ENCODE peak calls at places on chromosomes 11 and 22, in five cellular contexts. U is Peyer's patch; N is colonic mucosa; J is effector memory CD4-positive, alpha-beta T cell; H is heart left ventricle. W is an unnamed sample.
A peak's percentile ranks its signal among the peaks of the same experiment; 100 is the strongest.

GRCh38 chr11:130636672-130637463 is 188.4 kb downstream of the ADAMTS15 start:
- DNase-seq in H (no peak), N (no peak), U (no peak), J (no peak), W (no peak)

GRCh38 chr11:108933630-108934029 is 268.8 kb downstream of the DDX10 start:
- DNase-seq in U (no peak), H (no peak), N (no peak), J (no peak), W (no peak)

GRCh38 chr11:101583180-101584128 is at the start of gene TRPC6:
- DNase-seq in J (no peak), H (no peak), U (no peak), N (no peak), W (no peak)

GRCh38 chr11:130513132-130513531 is 64.7 kb downstream of the ADAMTS15 start:
- DNase-seq in U (no peak), J (no peak), N (peak; percentile 53), H (peak; percentile 80), W (no peak)

GRCh38 chr11:78796956-78797355 is 222.3 kb upstream of the NARS2 start:
- DNase-seq in J (no peak), U (no peak), H (no peak), N (no peak), W (no peak)

GRCh38 chr22:46108564-46109473 is 41.5 kb upstream of the PPARA start:
- DNase-seq in H (peak; percentile 75), U (no peak), N (peak; percentile 57), J (no peak), W (no peak)

GRCh38 chr22:32650553-32651345 is 150.8 kb upstream of the TIMP3 start:
- DNase-seq in U (no peak), N (no peak), H (no peak), J (no peak), W (no peak)

GRCh38 chr22:35749808-35750207 is 32.1 kb downstream of the APOL5 start:
- DNase-seq in H (no peak), U (peak; percentile 52), N (no peak), J (no peak), W (no peak)

GRCh38 chr11:92697461-92698314 is 271.8 kb upstream of the MTNR1B start:
- DNase-seq in J (no peak), H (no peak), U (no peak), N (no peak), W (no peak)

GRCh38 chr22:50180727-50181521 is 4.8 kb upstream of the TRABD start:
- DNase-seq in J (no peak), H (no peak), N (no peak), U (no peak), W (no peak)

GRCh38 chr11:35944503-35945136 is 758 bp downstream of the LDLRAD3 start:
- DNase-seq in J (no peak), H (no peak), U (no peak), N (no peak), W (no peak)

GRCh38 chr11:10606536-10607208 is 38.2 kb upstream of the LYVE1 start:
- DNase-seq in U (no peak), N (peak; percentile 12), H (no peak), J (no peak), W (no peak)

GRCh38 chr11:122633219-122633829 is 22.2 kb upstream of the UBASH3B start:
- DNase-seq in U (no peak), H (no peak), J (no peak), N (no peak), W (peak; percentile 38)

GRCh38 chr11:57406337-57406904 is 16.0 kb upstream of the PRG2 start:
- DNase-seq in H (peak; percentile 57), U (no peak), J (no peak), N (no peak), W (peak; percentile 45)

GRCh38 chr11:17553249-17553546 is 6.1 kb downstream of the OTOG start:
- DNase-seq in J (no peak), N (no peak), H (no peak), U (no peak), W (no peak)

GRCh38 chr22:37428649-37429586 is 1.6 kb upstream of the ELFN2 start:
- DNase-seq in J (peak; percentile 27), H (no peak), U (peak; percentile 44), N (peak; percentile 45), W (peak; percentile 64)

GRCh38 chr11:128503231-128503991 is 83.9 kb downstream of the ETS1 start:
- DNase-seq in N (no peak), J (peak; percentile 53), H (no peak), U (no peak), W (peak; percentile 67)

GRCh38 chr11:6663794-6664478 is 8.3 kb upstream of the DCHS1 start:
- DNase-seq in U (no peak), H (no peak), J (no peak), N (no peak), W (no peak)

GRCh38 chr11:70080763-70081162 is 2.6 kb downstream of the ANO1 start:
- DNase-seq in H (no peak), J (no peak), U (no peak), N (no peak), W (no peak)

GRCh38 chr11:101516546-101516945 is 67.3 kb downstream of the TRPC6 start:
- DNase-seq in N (no peak), H (no peak), U (no peak), J (no peak), W (no peak)

GRCh38 chr11:107359701-107360100 is 97.9 kb downstream of the CWF19L2 start:
- DNase-seq in U (no peak), H (no peak), J (no peak), N (no peak), W (no peak)

GRCh38 chr11:67640758-67641113 is 1.2 kb upstream of the TBX10 start:
- DNase-seq in J (no peak), U (no peak), N (peak; percentile 16), H (no peak), W (no peak)

GRCh38 chr11:75576445-75577049 is 14.5 kb downstream of the SERPINH1 start:
- DNase-seq in N (no peak), U (peak; percentile 68), H (no peak), J (no peak), W (no peak)

GRCh38 chr11:121415861-121416260 is 36.3 kb upstream of the SORL1 start:
- DNase-seq in J (no peak), H (no peak), U (no peak), N (peak; percentile 81), W (no peak)

GRCh38 chr22:36151006-36151595 is 9.5 kb downstream of the APOL3 start:
- DNase-seq in N (no peak), U (no peak), H (no peak), J (no peak), W (no peak)

GRCh38 chr11:118921121-118921928 is 4.4 kb downstream of the BCL9L start:
- DNase-seq in H (peak; percentile 75), N (peak; percentile 68), J (no peak), U (peak; percentile 40), W (no peak)

GRCh38 chr11:58573451-58574104 is 2.1 kb downstream of the LPXN start:
- DNase-seq in U (peak; percentile 62), H (peak; percentile 52), N (peak; percentile 53), J (peak; percentile 59), W (peak; percentile 58)

GRCh38 chr11:128522943-128523518 is 64.3 kb downstream of the ETS1 start:
- DNase-seq in H (no peak), J (peak; percentile 61), U (no peak), N (no peak), W (no peak)

GRCh38 chr11:69956669-69957190 is 121.4 kb upstream of the ANO1 start:
- DNase-seq in N (no peak), H (no peak), J (no peak), U (no peak), W (no peak)

GRCh38 chr11:76135491-76135890 is 70.8 kb downstream of the WNT11 start:
- DNase-seq in U (no peak), H (no peak), J (no peak), N (no peak), W (no peak)

GRCh38 chr22:47356433-47357011 is 594.1 kb downstream of the TBC1D22A start:
- DNase-seq in H (no peak), U (no peak), N (no peak), J (no peak), W (no peak)
- H3K9me3 ChIP-seq in H (peaks cover 6% of the 10 kb centered on the region), U (no peaks in the 10 kb centered on the region), N (no peaks in the 10 kb centered on the region), J (no peaks in the 10 kb centered on the region), W (no peaks in the 10 kb centered on the region)

DNA sequence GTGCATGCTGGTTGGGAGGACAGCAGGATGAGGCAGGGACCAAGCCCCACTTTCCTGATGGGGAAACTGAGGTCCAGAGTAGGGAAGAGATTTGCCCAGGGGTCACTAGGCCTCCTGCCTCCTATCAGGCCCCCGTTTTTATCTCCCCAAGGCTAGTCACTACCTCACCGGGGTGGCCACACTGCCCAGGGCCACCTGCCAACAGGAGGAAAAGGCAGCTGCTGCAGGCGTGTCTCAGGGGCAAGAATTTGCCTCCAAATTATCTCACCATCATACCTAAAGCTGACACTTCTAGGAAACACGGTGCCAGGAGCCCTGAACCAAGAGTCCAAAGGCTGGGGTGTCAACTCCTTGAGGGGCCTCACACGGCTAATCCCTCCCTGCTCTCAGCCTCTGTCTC is 59.7 kb downstream of the MYO7A start:
- DNase-seq in H (no peak), N (no peak), J (no peak), U (no peak), W (no peak)
- H3K4me3 ChIP-seq in H (no peak overlapping the region), N (no peak overlapping the region), J (no peak overlapping the region), U (no peak overlapping the region), W (no peak overlapping the region)

DNA sequence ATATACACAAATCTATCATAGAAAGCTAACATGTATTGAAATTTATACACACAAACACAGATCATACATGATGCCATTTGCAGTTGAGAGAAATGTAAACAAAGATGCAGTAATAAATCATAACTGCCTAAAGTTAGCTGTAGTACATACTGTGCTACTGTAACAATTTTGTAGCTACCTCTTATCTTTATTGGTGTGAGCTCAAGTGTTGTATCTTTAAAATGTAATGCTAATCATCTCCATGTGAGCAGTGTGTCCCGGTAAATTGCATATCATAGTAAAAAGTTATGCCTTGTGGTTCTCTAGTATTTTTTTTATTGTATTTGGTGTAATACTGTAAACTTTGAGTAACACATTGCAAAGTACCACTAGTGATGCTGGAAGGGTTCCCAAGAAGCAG is 16.8 kb upstream of the PITPNB start:
- DNase-seq in H (no peak), U (no peak), N (no peak), J (no peak), W (no peak)
- H3K4me1 ChIP-seq in H (no peaks in the 10 kb centered on the region), U (no peaks in the 10 kb centered on the region), N (no peaks in the 10 kb centered on the region), J (no peaks in the 10 kb centered on the region), W (no peaks in the 10 kb centered on the region)

GRCh38 chr11:22084564-22084963 is 108.3 kb upstream of the ANO5 start:
- DNase-seq in U (no peak), J (no peak), H (no peak), N (no peak), W (no peak)

DNA sequence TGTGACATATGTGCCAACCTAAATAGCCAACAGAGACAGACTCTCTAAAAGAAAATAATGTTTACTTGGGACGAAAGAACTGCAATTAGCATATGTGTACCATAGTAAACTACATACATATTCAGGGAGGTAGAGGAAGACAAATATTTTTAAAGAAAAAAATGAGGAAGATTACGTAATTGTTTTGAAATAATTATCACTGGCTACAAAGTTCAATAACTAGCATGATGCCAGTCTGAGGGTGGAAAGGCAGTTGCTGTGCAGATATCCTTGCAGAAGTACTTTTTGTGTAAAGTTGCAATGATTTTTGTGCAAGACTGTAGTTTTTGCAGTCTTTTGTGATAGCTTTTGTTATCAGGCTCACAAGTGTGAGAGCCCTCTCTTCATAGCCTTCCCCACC is 103.3 kb upstream of the ANO5 start:
- DNase-seq in U (no peak), N (no peak), J (no peak), H (no peak), W (no peak)
- H3K9me3 ChIP-seq in U (no peaks in the 10 kb centered on the region), N (no peaks in the 10 kb centered on the region), J (no peaks in the 10 kb centered on the region), H (no peaks in the 10 kb centered on the region), W (no peaks in the 10 kb centered on the region)

W was measured in naive thymus-derived CD4-positive, alpha-beta T cell.